ENCODE peak calls at places on chromosomes 2 and 18, in nine cellular contexts. One of them, this sample, is unnamed. For H3K4me1 and H3K36me3, the result is how much of the 10 kb centered on the place peaks cover.

GRCh38 chr2:201403904-201404303 is 46.8 kb upstream of the FLACC1 start:
- DNase-seq in fibroblast of lung: peak
- DNase-seq in K562: peak
- DNase-seq in PC-3: no peak
- DNase-seq in lung: no peak
- DNase-seq in pancreas: no peak
- DNase-seq in IMR-90: peak
- DNase-seq in thoracic aorta: no peak
- DNase-seq in colonic mucosa: no peak
- DNase-seq in this sample: peak

GRCh38 chr18:42882146-42882545 is 233.3 kb downstream of the RIT2 start:
- DNase-seq in lung: no peak
- DNase-seq in IMR-90: no peak
- DNase-seq in colonic mucosa: no peak
- DNase-seq in fibroblast of lung: peak
- DNase-seq in pancreas: no peak
- DNase-seq in PC-3: no peak
- DNase-seq in thoracic aorta: no peak
- DNase-seq in K562: no peak
- DNase-seq in this sample: no peak

GRCh38 chr2:101329026-101329425 is 20.5 kb upstream of the RNF149 start:
- DNase-seq in IMR-90: no peak
- DNase-seq in thoracic aorta: no peak
- DNase-seq in lung: no peak
- DNase-seq in pancreas: no peak
- DNase-seq in colonic mucosa: no peak
- DNase-seq in K562: no peak
- DNase-seq in fibroblast of lung: no peak
- DNase-seq in PC-3: peak
- DNase-seq in this sample: no peak

GRCh38 chr18:75802681-75803080 is 375.2 kb upstream of the SMIM21 start:
- DNase-seq in K562: no peak
- DNase-seq in colonic mucosa: no peak
- DNase-seq in lung: no peak
- DNase-seq in PC-3: no peak
- DNase-seq in fibroblast of lung: no peak
- DNase-seq in thoracic aorta: no peak
- DNase-seq in IMR-90: no peak
- DNase-seq in pancreas: no peak
- DNase-seq in this sample: no peak

GRCh38 chr18:24019641-24020331 is 5.2 kb downstream of the TTC39C start:
- DNase-seq in IMR-90: no peak
- DNase-seq in fibroblast of lung: peak
- DNase-seq in thoracic aorta: no peak
- DNase-seq in pancreas: no peak
- DNase-seq in colonic mucosa: no peak
- DNase-seq in PC-3: no peak
- DNase-seq in lung: no peak
- DNase-seq in K562: no peak
- DNase-seq in this sample: no peak

GRCh38 chr18:51236225-51236624 is 38.7 kb upstream of the MEX3C start:
- DNase-seq in thoracic aorta: no peak
- DNase-seq in IMR-90: peak
- DNase-seq in fibroblast of lung: peak
- DNase-seq in pancreas: no peak
- DNase-seq in lung: no peak
- DNase-seq in PC-3: peak
- DNase-seq in K562: peak
- DNase-seq in colonic mucosa: no peak
- DNase-seq in this sample: peak

GRCh38 chr2:215396595-215397313 is 39.1 kb downstream of the FN1 start:
- DNase-seq in PC-3: peak
- DNase-seq in pancreas: no peak
- DNase-seq in colonic mucosa: no peak
- DNase-seq in lung: no peak
- DNase-seq in fibroblast of lung: peak
- DNase-seq in K562: no peak
- DNase-seq in IMR-90: peak
- DNase-seq in thoracic aorta: no peak
- DNase-seq in this sample: peak

GRCh38 chr2:239087041-239087710 is 239.3 kb downstream of the TWIST2 start:
- DNase-seq in pancreas: peak
- DNase-seq in IMR-90: peak
- DNase-seq in thoracic aorta: no peak
- DNase-seq in fibroblast of lung: peak
- DNase-seq in lung: no peak
- DNase-seq in colonic mucosa: no peak
- DNase-seq in PC-3: peak
- DNase-seq in K562: peak
- DNase-seq in this sample: no peak

GRCh38 chr2:127932199-127932877 is 46.6 kb upstream of the AMMECR1L start:
- DNase-seq in colonic mucosa: no peak
- DNase-seq in K562: no peak
- DNase-seq in fibroblast of lung: peak
- DNase-seq in pancreas: no peak
- DNase-seq in thoracic aorta: no peak
- DNase-seq in IMR-90: peak
- DNase-seq in PC-3: peak
- DNase-seq in lung: no peak
- DNase-seq in this sample: peak

GRCh38 chr2:39719317-39719716 is 53.6 kb downstream of the TMEM178A start:
- DNase-seq in K562: no peak
- DNase-seq in thoracic aorta: no peak
- DNase-seq in pancreas: no peak
- DNase-seq in lung: no peak
- DNase-seq in colonic mucosa: no peak
- DNase-seq in PC-3: no peak
- DNase-seq in fibroblast of lung: no peak
- DNase-seq in IMR-90: no peak
- DNase-seq in this sample: no peak

GRCh38 chr18:55096261-55097026 is 137.2 kb upstream of the CCDC68 start:
- DNase-seq in thoracic aorta: no peak
- DNase-seq in pancreas: no peak
- DNase-seq in fibroblast of lung: peak
- DNase-seq in PC-3: peak
- DNase-seq in lung: no peak
- DNase-seq in IMR-90: peak
- DNase-seq in colonic mucosa: peak
- DNase-seq in K562: peak
- DNase-seq in this sample: peak

GRCh38 chr2:240412975-240413812 is 22.3 kb upstream of the GPC1 start:
- DNase-seq in pancreas: peak
- DNase-seq in PC-3: no peak
- DNase-seq in thoracic aorta: no peak
- DNase-seq in K562: no peak
- DNase-seq in IMR-90: no peak
- DNase-seq in fibroblast of lung: no peak
- DNase-seq in lung: no peak
- DNase-seq in colonic mucosa: no peak
- DNase-seq in this sample: no peak

GRCh38 chr18:54949588-54949987 is 9.7 kb downstream of the CCDC68 start:
- DNase-seq in lung: no peak
- DNase-seq in PC-3: no peak
- DNase-seq in IMR-90: no peak
- DNase-seq in fibroblast of lung: no peak
- DNase-seq in colonic mucosa: no peak
- DNase-seq in pancreas: no peak
- DNase-seq in K562: no peak
- DNase-seq in thoracic aorta: no peak
- DNase-seq in this sample: no peak

GRCh38 chr2:23009545-23010149 is 375.3 kb upstream of the KLHL29 start:
- DNase-seq in lung: peak
- DNase-seq in PC-3: no peak
- DNase-seq in colonic mucosa: no peak
- DNase-seq in fibroblast of lung: peak
- DNase-seq in thoracic aorta: no peak
- DNase-seq in pancreas: no peak
- DNase-seq in IMR-90: peak
- DNase-seq in K562: no peak
- DNase-seq in this sample: peak

GRCh38 chr2:183037281-183037659 is 987 bp downstream of the NCKAP1 start:
- DNase-seq in fibroblast of lung: peak
- DNase-seq in colonic mucosa: no peak
- DNase-seq in K562: peak
- DNase-seq in PC-3: peak
- DNase-seq in lung: no peak
- DNase-seq in pancreas: no peak
- DNase-seq in thoracic aorta: no peak
- DNase-seq in IMR-90: peak
- DNase-seq in this sample: peak

GRCh38 chr2:69223759-69224494 is 163.1 kb downstream of the GFPT1 start:
- DNase-seq in lung: no peak
- DNase-seq in fibroblast of lung: no peak
- DNase-seq in colonic mucosa: peak
- DNase-seq in pancreas: no peak
- DNase-seq in thoracic aorta: no peak
- DNase-seq in IMR-90: no peak
- DNase-seq in PC-3: peak
- DNase-seq in K562: no peak
- DNase-seq in this sample: no peak

GRCh38 chr2:226187601-226188000 is 612.0 kb downstream of the IRS1 start:
- DNase-seq in PC-3: no peak
- DNase-seq in pancreas: no peak
- DNase-seq in fibroblast of lung: peak
- DNase-seq in thoracic aorta: no peak
- DNase-seq in lung: no peak
- DNase-seq in colonic mucosa: no peak
- DNase-seq in K562: no peak
- DNase-seq in IMR-90: peak
- DNase-seq in this sample: peak

GRCh38 chr18:61107107-61107506 is 226.1 kb upstream of the CDH20 start:
- DNase-seq in K562: no peak
- DNase-seq in IMR-90: no peak
- DNase-seq in lung: no peak
- DNase-seq in PC-3: no peak
- DNase-seq in colonic mucosa: no peak
- DNase-seq in fibroblast of lung: no peak
- DNase-seq in pancreas: no peak
- DNase-seq in thoracic aorta: no peak
- DNase-seq in this sample: no peak

GRCh38 chr2:25323042-25323514 is 18.6 kb downstream of the DNMT3A start:
- DNase-seq in IMR-90: peak
- DNase-seq in thoracic aorta: no peak
- DNase-seq in fibroblast of lung: peak
- DNase-seq in PC-3: no peak
- DNase-seq in pancreas: peak
- DNase-seq in K562: no peak
- DNase-seq in colonic mucosa: no peak
- DNase-seq in lung: no peak
- DNase-seq in this sample: peak

GRCh38 chr2:23828256-23828980 is 98.5 kb downstream of the ATAD2B start:
- DNase-seq in colonic mucosa: no peak
- DNase-seq in IMR-90: no peak
- DNase-seq in K562: no peak
- DNase-seq in lung: no peak
- DNase-seq in PC-3: peak
- DNase-seq in pancreas: no peak
- DNase-seq in thoracic aorta: no peak
- DNase-seq in fibroblast of lung: peak
- DNase-seq in this sample: peak

GRCh38 chr18:6881034-6881800 is 151.7 kb downstream of the ARHGAP28 start:
- DNase-seq in fibroblast of lung: peak
- DNase-seq in IMR-90: peak
- DNase-seq in colonic mucosa: no peak
- DNase-seq in lung: no peak
- DNase-seq in thoracic aorta: no peak
- DNase-seq in pancreas: no peak
- DNase-seq in PC-3: no peak
- DNase-seq in K562: no peak
- DNase-seq in this sample: peak

GRCh38 chr2:217216982-217217381 is 357.1 kb upstream of the TNP1 start:
- DNase-seq in colonic mucosa: no peak
- DNase-seq in K562: no peak
- DNase-seq in IMR-90: no peak
- DNase-seq in PC-3: no peak
- DNase-seq in lung: no peak
- DNase-seq in pancreas: no peak
- DNase-seq in fibroblast of lung: no peak
- DNase-seq in thoracic aorta: no peak
- DNase-seq in this sample: no peak
- H3K4me1 ChIP-seq in colonic mucosa: under half
- H3K4me1 ChIP-seq in K562: under half
- H3K4me1 ChIP-seq in IMR-90: under half
- H3K4me1 ChIP-seq in PC-3: under half
- H3K4me1 ChIP-seq in lung: under half
- H3K4me1 ChIP-seq in pancreas: under half
- H3K4me1 ChIP-seq in fibroblast of lung: under half
- H3K4me1 ChIP-seq in thoracic aorta: under half
- H3K4me1 ChIP-seq in this sample: under half

GRCh38 chr2:233849607-233850271 is 4.6 kb downstream of the HJURP start:
- DNase-seq in colonic mucosa: no peak
- DNase-seq in K562: no peak
- DNase-seq in PC-3: no peak
- DNase-seq in thoracic aorta: no peak
- DNase-seq in pancreas: no peak
- DNase-seq in fibroblast of lung: no peak
- DNase-seq in IMR-90: no peak
- DNase-seq in lung: no peak
- DNase-seq in this sample: no peak
- H3K36me3 ChIP-seq in colonic mucosa: under half
- H3K36me3 ChIP-seq in K562: half or more
- H3K36me3 ChIP-seq in PC-3: half or more
- H3K36me3 ChIP-seq in thoracic aorta: under half
- H3K36me3 ChIP-seq in pancreas: under half
- H3K36me3 ChIP-seq in fibroblast of lung: under half
- H3K36me3 ChIP-seq in IMR-90: under half
- H3K36me3 ChIP-seq in lung: under half
- H3K36me3 ChIP-seq in this sample: under half

DNA sequence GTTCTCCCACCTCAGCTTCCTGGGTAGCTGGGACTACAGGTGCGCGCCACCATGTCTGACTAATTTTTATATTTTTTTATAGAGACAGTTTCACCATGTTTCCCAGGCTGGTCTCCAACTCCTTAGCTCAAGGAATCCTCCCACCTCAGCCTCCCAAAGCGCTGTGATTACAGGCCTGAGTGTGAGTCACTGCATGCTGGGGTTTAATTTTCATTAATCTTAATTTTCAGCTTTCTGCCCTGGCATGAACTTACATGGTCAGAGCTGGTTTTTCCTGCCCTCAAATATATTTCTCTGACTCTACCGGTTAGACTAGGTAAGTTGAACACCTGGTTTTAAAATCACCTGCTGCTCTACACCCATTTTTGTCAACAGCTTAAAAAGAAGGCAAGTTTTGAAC is 3.1 kb downstream of the MARCHF7 start:
- DNase-seq in fibroblast of lung: peak
- DNase-seq in colonic mucosa: no peak
- DNase-seq in thoracic aorta: no peak
- DNase-seq in lung: no peak
- DNase-seq in pancreas: no peak
- DNase-seq in K562: no peak
- DNase-seq in PC-3: peak
- DNase-seq in IMR-90: no peak
- DNase-seq in this sample: no peak
- H3K4me1 ChIP-seq in fibroblast of lung: under half
- H3K4me1 ChIP-seq in colonic mucosa: under half
- H3K4me1 ChIP-seq in thoracic aorta: half or more
- H3K4me1 ChIP-seq in lung: under half
- H3K4me1 ChIP-seq in pancreas: under half
- H3K4me1 ChIP-seq in K562: under half
- H3K4me1 ChIP-seq in PC-3: under half
- H3K4me1 ChIP-seq in IMR-90: under half
- H3K4me1 ChIP-seq in this sample: under half

GRCh38 chr2:27613985-27614384 is 14.8 kb downstream of the CCDC121 start:
- DNase-seq in fibroblast of lung: no peak
- DNase-seq in lung: no peak
- DNase-seq in PC-3: no peak
- DNase-seq in thoracic aorta: no peak
- DNase-seq in colonic mucosa: no peak
- DNase-seq in pancreas: no peak
- DNase-seq in IMR-90: no peak
- DNase-seq in K562: no peak
- DNase-seq in this sample: no peak
- H3K36me3 ChIP-seq in fibroblast of lung: under half
- H3K36me3 ChIP-seq in lung: under half
- H3K36me3 ChIP-seq in PC-3: under half
- H3K36me3 ChIP-seq in thoracic aorta: under half
- H3K36me3 ChIP-seq in colonic mucosa: under half
- H3K36me3 ChIP-seq in pancreas: under half
- H3K36me3 ChIP-seq in IMR-90: under half
- H3K36me3 ChIP-seq in K562: half or more
- H3K36me3 ChIP-seq in this sample: half or more

This sample was measured in adipocyte.